ENCODE peak calls at places on chromosomes 3 and 15, in eight cellular contexts. R is AG04450; E is heart right ventricle; Z is tibial nerve; S is CD8-positive, alpha-beta T cell; J is HCT116; V is tibial artery; L is breast epithelium. N is an unnamed sample.

GRCh38 chr3:129563850-129564535 is 21.0 kb downstream of the H1-8 start:
- DNase-seq in R (no peak), E (no peak), Z (no peak), S (no peak), J (no peak), V (no peak), L (no peak), N (no peak)

GRCh38 chr15:65856821-65857455 is 12.4 kb upstream of the RAB11A start:
- DNase-seq in R (no peak), E (peak), Z (peak), S (peak), J (peak), V (peak), L (peak), N (no peak)

GRCh38 chr3:57556459-57557087 is 499 bp downstream of the PDE12 start:
- DNase-seq in R (no peak), E (no peak), Z (no peak), S (peak), J (no peak), V (no peak), L (no peak), N (no peak)

GRCh38 chr3:15953841-15954240 is 156.1 kb upstream of the ANKRD28 start:
- DNase-seq in R (no peak), E (no peak), Z (no peak), S (no peak), J (peak), V (no peak), L (no peak), N (peak)

GRCh38 chr3:13073976-13074375 is 747 bp upstream of the IQSEC1 start:
- DNase-seq in R (no peak), E (no peak), Z (no peak), S (no peak), J (no peak), V (no peak), L (no peak), N (no peak)

GRCh38 chr3:156865732-156866131 is 39.6 kb downstream of the LEKR1 start:
- DNase-seq in R (no peak), E (no peak), Z (no peak), S (no peak), J (no peak), V (no peak), L (no peak), N (no peak)

GRCh38 chr3:174862101-174862500 is 3.0 kb downstream of the NAALADL2 start:
- DNase-seq in R (no peak), E (no peak), Z (no peak), S (no peak), J (peak), V (no peak), L (peak), N (peak)

GRCh38 chr3:113560845-113561623 is 28.7 kb downstream of the SIDT1 start:
- DNase-seq in R (no peak), E (no peak), Z (no peak), S (no peak), J (no peak), V (no peak), L (no peak), N (no peak)

GRCh38 chr15:98177950-98178848 is 217.7 kb downstream of the ARRDC4 start:
- DNase-seq in R (peak), E (peak), Z (no peak), S (no peak), J (peak), V (no peak), L (peak), N (peak)

GRCh38 chr3:124915254-124915653 is 19.3 kb downstream of the MUC13 start:
- DNase-seq in R (no peak), E (no peak), Z (no peak), S (no peak), J (no peak), V (no peak), L (no peak), N (no peak)

GRCh38 chr15:56468271-56468912 is 3.5 kb upstream of the MNS1 start:
- DNase-seq in R (no peak), E (no peak), Z (no peak), S (no peak), J (no peak), V (no peak), L (no peak), N (no peak)

GRCh38 chr3:81958967-81959625 is 197.7 kb upstream of the GBE1 start:
- DNase-seq in R (no peak), E (no peak), Z (no peak), S (no peak), J (no peak), V (no peak), L (no peak), N (no peak)

GRCh38 chr15:40357246-40357645 is 773 bp upstream of the DISP2 start:
- DNase-seq in R (no peak), E (no peak), Z (no peak), S (no peak), J (no peak), V (no peak), L (no peak), N (no peak)

GRCh38 chr15:40360015-40360414 is 2.0 kb downstream of the DISP2 start:
- DNase-seq in R (no peak), E (no peak), Z (no peak), S (no peak), J (no peak), V (no peak), L (no peak), N (no peak)

GRCh38 chr15:40357723-40358491 is at the start of gene DISP2:
- DNase-seq in R (no peak), E (peak), Z (peak), S (peak), J (peak), V (peak), L (peak), N (no peak)

GRCh38 chr15:40355976-40356585 is 1.9 kb upstream of the DISP2 start:
- DNase-seq in R (no peak), E (no peak), Z (no peak), S (no peak), J (no peak), V (no peak), L (no peak), N (no peak)

GRCh38 chr15:40358492-40359353 is 704 bp downstream of the DISP2 start:
- DNase-seq in R (no peak), E (no peak), Z (no peak), S (peak), J (no peak), V (no peak), L (no peak), N (no peak)
- H3K27ac ChIP-seq in R (no peak), E (no peak), Z (no peak), S (no peak), J (peak), V (no peak), L (no peak), N (no peak)

GRCh38 chr3:149145926-149146325 is 16.5 kb downstream of the HPS3 start:
- DNase-seq in R (no peak), E (no peak), Z (no peak), S (no peak), J (no peak), V (no peak), L (no peak), N (no peak)
- H3K27ac ChIP-seq in R (no peak), E (no peak), Z (no peak), S (no peak), J (no peak), V (no peak), L (no peak), N (no peak)

DNA sequence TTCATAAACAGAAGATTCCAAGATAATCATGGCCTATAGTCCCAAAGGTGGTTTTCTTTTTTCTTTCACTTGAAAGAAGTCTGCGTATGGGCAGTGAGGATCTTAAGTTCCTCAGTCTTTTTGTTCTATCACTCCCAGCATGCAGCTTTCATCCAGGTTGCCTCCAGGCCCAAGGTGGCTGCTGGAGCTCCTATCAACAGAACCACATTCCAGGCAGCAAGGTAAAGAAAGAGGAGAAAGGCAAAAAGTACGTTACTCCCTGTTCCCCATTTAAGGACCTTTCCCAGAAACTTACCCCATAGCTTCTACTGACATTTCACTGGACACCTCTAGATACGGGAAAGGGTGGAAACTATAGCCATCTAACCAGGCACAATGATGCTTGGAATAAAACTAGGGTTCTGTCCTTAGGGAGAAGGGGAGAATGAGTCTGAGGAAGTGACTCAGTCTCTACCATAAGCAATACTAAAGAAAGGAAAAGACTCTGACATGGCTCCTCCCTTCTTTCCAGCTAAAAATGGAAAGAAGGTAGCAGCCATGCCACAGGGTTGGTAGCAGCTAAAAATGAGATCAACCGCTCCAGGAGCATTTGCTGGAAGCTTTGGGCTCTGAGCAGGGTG is 313.9 kb upstream of the NR2E3 start:
- DNase-seq in R (no peak), E (no peak), Z (no peak), S (no peak), J (no peak), V (no peak), L (no peak), N (no peak)
- H3K27ac ChIP-seq in R (no peak), E (peak), Z (no peak), S (no peak), J (no peak), V (no peak), L (no peak), N (peak)

GRCh38 chr15:62752687-62753517 is 289.6 kb upstream of the TPM1 start:
- DNase-seq in R (no peak), E (no peak), Z (no peak), S (no peak), J (no peak), V (no peak), L (no peak), N (no peak)
- H3K27ac ChIP-seq in R (no peak), E (no peak), Z (no peak), S (no peak), J (no peak), V (no peak), L (peak), N (peak)

GRCh38 chr3:171456765-171457164 is 3.4 kb downstream of the TNIK start:
- DNase-seq in R (no peak), E (no peak), Z (no peak), S (no peak), J (no peak), V (no peak), L (no peak), N (no peak)

GRCh38 chr3:171458857-171459129 is 1.4 kb downstream of the TNIK start:
- DNase-seq in R (no peak), E (no peak), Z (no peak), S (no peak), J (no peak), V (no peak), L (no peak), N (no peak)

GRCh38 chr3:171455603-171456550 is 4.3 kb downstream of the TNIK start:
- DNase-seq in R (no peak), E (peak), Z (no peak), S (no peak), J (no peak), V (no peak), L (no peak), N (no peak)

GRCh38 chr3:171458056-171458856 is 1.9 kb downstream of the TNIK start:
- DNase-seq in R (no peak), E (no peak), Z (no peak), S (peak), J (no peak), V (no peak), L (no peak), N (no peak)

GRCh38 chr3:171457263-171458055 is 2.7 kb downstream of the TNIK start:
- DNase-seq in R (no peak), E (no peak), Z (no peak), S (no peak), J (no peak), V (no peak), L (no peak), N (no peak)
- H3K27ac ChIP-seq in R (no peak), E (peak), Z (no peak), S (peak), J (no peak), V (peak), L (peak), N (no peak)

GRCh38 chr3:44080507-44080906 is 161.2 kb upstream of the TOPAZ1 start:
- DNase-seq in R (no peak), E (no peak), Z (no peak), S (no peak), J (no peak), V (no peak), L (no peak), N (no peak)
- H3K27ac ChIP-seq in R (no peak), E (no peak), Z (no peak), S (no peak), J (no peak), V (no peak), L (no peak), N (no peak)

GRCh38 chr3:63933459-63933858 is 21.3 kb upstream of the SCAANT1 start:
- DNase-seq in R (no peak), E (no peak), Z (no peak), S (no peak), J (no peak), V (no peak), L (no peak), N (no peak)
- H3K27ac ChIP-seq in R (no peak), E (peak), Z (peak), S (no peak), J (no peak), V (no peak), L (no peak), N (no peak)

N was measured in epithelial cell of prostate.